ENCODE peak calls at places on chromosomes 12 and 14, in four cellular contexts. K, D, T and F are unnamed samples.

GRCh38 chr12:58509116-58509885 is 411.0 kb downstream of the LRIG3 start:
- DNase-seq in K (no peak), D (no peak), T (no peak), F (no peak)

GRCh38 chr12:120909633-120910318 is 5.6 kb upstream of the SPPL3 start:
- DNase-seq in K (no peak), D (no peak), T (no peak), F (no peak)

GRCh38 chr14:91354979-91355685 is 62.5 kb downstream of the CCDC88C start:
- DNase-seq in K (peak), D (no peak), T (peak), F (no peak)

GRCh38 chr12:120914794-120915193 is 10.6 kb upstream of the SPPL3 start:
- DNase-seq in K (no peak), D (no peak), T (no peak), F (no peak)

GRCh38 chr14:103546651-103547454 is 15.6 kb downstream of the BAG5 start:
- DNase-seq in K (peak), D (peak), T (peak), F (peak)

GRCh38 chr14:38721822-38722431 is 381.1 kb downstream of the SEC23A start:
- DNase-seq in K (peak), D (no peak), T (peak), F (no peak)

GRCh38 chr14:59228416-59228815 is 39.9 kb downstream of the DAAM1 start:
- DNase-seq in K (no peak), D (no peak), T (no peak), F (no peak)

GRCh38 chr14:64294672-64295413 is 672 bp upstream of the ESR2 start:
- DNase-seq in K (peak), D (peak), T (peak), F (peak)

GRCh38 chr12:15774819-15775218 is 14.4 kb downstream of the EPS8 start:
- DNase-seq in K (no peak), D (no peak), T (no peak), F (no peak)

GRCh38 chr12:25194722-25195055 is 271 bp downstream of the DNAI7 start:
- DNase-seq in K (no peak), D (no peak), T (no peak), F (no peak)

GRCh38 chr12:19573866-19574265 is 134.6 kb downstream of the AEBP2 start:
- DNase-seq in K (no peak), D (no peak), T (no peak), F (no peak)

GRCh38 chr14:67673451-67673850 is 981 bp downstream of the VTI1B start:
- DNase-seq in K (no peak), D (no peak), T (no peak), F (no peak)

GRCh38 chr12:19657401-19657800 is 218.1 kb downstream of the AEBP2 start:
- DNase-seq in K (no peak), D (no peak), T (no peak), F (no peak)

GRCh38 chr14:68282479-68283377 is 463.1 kb downstream of the RAD51B start:
- DNase-seq in K (no peak), D (peak), T (no peak), F (peak)

GRCh38 chr12:60148831-60149230 is 553.0 kb downstream of the SLC16A7 start:
- DNase-seq in K (no peak), D (no peak), T (no peak), F (no peak)

GRCh38 chr12:43029971-43030370 is 440.4 kb upstream of the PRICKLE1 start:
- DNase-seq in K (no peak), D (no peak), T (no peak), F (no peak)

GRCh38 chr12:18719922-18720321 is 17.9 kb downstream of the PLCZ1 start:
- DNase-seq in K (no peak), D (no peak), T (no peak), F (no peak)

GRCh38 chr12:52976574-52977071 is 27.7 kb downstream of the KRT18 start:
- DNase-seq in K (no peak), D (no peak), T (no peak), F (no peak)

GRCh38 chr12:64278421-64278820 is 56.3 kb upstream of the KICS2 start:
- DNase-seq in K (no peak), D (no peak), T (no peak), F (no peak)

GRCh38 chr14:72448212-72448611 is 445.7 kb downstream of the DPF3 start:
- DNase-seq in K (no peak), D (no peak), T (no peak), F (no peak)

GRCh38 chr12:67364228-67364627 is 95.1 kb downstream of the CAND1 start:
- DNase-seq in K (no peak), D (no peak), T (no peak), F (no peak)

GRCh38 chr12:905273-906076 is 44.0 kb downstream of the RAD52 start:
- DNase-seq in K (no peak), D (no peak), T (no peak), F (no peak)

GRCh38 chr14:68598621-68599447 is 194.0 kb downstream of the ZFP36L1 start:
- DNase-seq in K (no peak), D (no peak), T (no peak), F (no peak)

GRCh38 chr14:22753586-22753985 is 12.9 kb upstream of the OXA1L start:
- DNase-seq in K (no peak), D (no peak), T (no peak), F (no peak)

GRCh38 chr14:50531595-50532501 is 521 bp downstream of the MAP4K5 start:
- DNase-seq in K (peak), D (peak), T (peak), F (peak)

GRCh38 chr14:23130875-23131274 is 11.8 kb upstream of the CEBPE start:
- DNase-seq in K (no peak), D (no peak), T (no peak), F (no peak)

GRCh38 chr12:68939500-68939899 is 6.5 kb upstream of the CPM start:
- DNase-seq in K (no peak), D (no peak), T (no peak), F (no peak)

GRCh38 chr14:94536836-94537235 is 24.4 kb upstream of the SERPINA4 start:
- DNase-seq in K (no peak), D (no peak), T (peak), F (no peak)

GRCh38 chr14:94051115-94051514 is 25.0 kb downstream of the OTUB2 start:
- DNase-seq in K (no peak), D (no peak), T (no peak), F (no peak)

GRCh38 chr12:6086316-6086715 is 38.2 kb downstream of the VWF start:
- DNase-seq in K (no peak), D (no peak), T (no peak), F (no peak)